ENCODE peak calls at places on chromosomes 5 and 9, in six cellular contexts. V is heart left ventricle, L is GM12878, R is uterus, Z is transverse colon, W is erythroblast. E is an unnamed sample.

GRCh38 chr5:142823176-142823575 is 53.0 kb downstream of the ARHGAP26 start:
- DNase-seq in R (no peak), V (no peak), L (no peak), Z (no peak), W (no peak), E (no peak)

GRCh38 chr5:41156739-41157138 is 56.6 kb downstream of the C6 start:
- DNase-seq in R (no peak), W (no peak), L (no peak), V (no peak), Z (no peak), E (no peak)

GRCh38 chr9:89524888-89525385 is 27.0 kb upstream of the SEMA4D start:
- DNase-seq in Z (no peak), R (no peak), L (no peak), V (no peak), W (no peak), E (no peak)

GRCh38 chr5:141528401-141528984 is 39.6 kb downstream of the PCDHGC5 start:
- DNase-seq in V (peak; percentile 60), R (peak; percentile 66), Z (no peak), L (no peak), W (no peak), E (no peak)

GRCh38 chr5:140365282-140365681 is 5.3 kb downstream of the SLC4A9 start:
- DNase-seq in R (no peak), Z (no peak), W (no peak), V (no peak), L (no peak), E (no peak)

GRCh38 chr9:37144762-37145161 is 24.4 kb downstream of the ZCCHC7 start:
- DNase-seq in W (no peak), R (no peak), L (peak; percentile 82), Z (no peak), V (no peak), E (no peak)

GRCh38 chr5:148794729-148795590 is 31.5 kb upstream of the ADRB2 start:
- DNase-seq in R (no peak), L (no peak), Z (no peak), V (no peak), W (no peak), E (no peak)

GRCh38 chr9:85200726-85201402 is 531.3 kb downstream of the NTRK2 start:
- DNase-seq in V (no peak), R (no peak), L (no peak), Z (peak; percentile 48), W (no peak), E (no peak)

DNA sequence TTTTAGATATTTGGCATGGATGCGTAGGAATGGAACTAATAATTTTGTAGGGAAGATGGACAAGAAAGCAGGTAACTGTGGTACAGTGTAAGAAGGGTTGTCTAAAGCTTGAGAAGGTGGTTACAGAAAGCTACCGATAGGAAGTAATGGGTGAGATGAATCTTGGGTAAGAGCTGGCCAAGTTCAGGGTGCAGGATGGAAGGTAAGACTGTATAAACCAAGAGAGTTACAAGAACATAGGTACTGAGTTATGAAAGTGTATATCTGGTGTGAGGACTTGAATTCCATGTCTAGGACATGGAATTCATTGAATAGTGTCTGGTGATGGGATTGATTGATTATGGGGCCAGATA is 1.4 kb downstream of the MCCC2 start:
- DNase-seq in V (no peak), L (no peak), R (no peak), Z (no peak), W (no peak), E (no peak)
- TF ChIP-seq POLR2A in V (no peak), L (no peak), R (no peak), Z (no peak), W (no peak), E (no peak)

GRCh38 chr9:125758986-125759811 is 12.0 kb downstream of the PBX3 start:
- DNase-seq in V (peak; percentile 31), W (peak; percentile 41), L (no peak), R (no peak), Z (peak; percentile 12), E (no peak)

GRCh38 chr9:125755340-125755739 is 8.2 kb downstream of the PBX3 start:
- DNase-seq in Z (no peak), V (no peak), W (no peak), L (no peak), R (no peak), E (no peak)

GRCh38 chr9:125754096-125754495 is 6.9 kb downstream of the PBX3 start:
- DNase-seq in Z (no peak), V (no peak), W (no peak), L (no peak), R (no peak), E (no peak)

GRCh38 chr9:125757834-125758233 is 10.7 kb downstream of the PBX3 start:
- DNase-seq in L (no peak), W (no peak), Z (no peak), R (no peak), V (no peak), E (no peak)

GRCh38 chr9:125756499-125756898 is 9.3 kb downstream of the PBX3 start:
- DNase-seq in Z (no peak), V (no peak), L (no peak), R (no peak), W (no peak), E (no peak)
- TF ChIP-seq POLR2A in Z (no peak), V (no peak), L (no peak), R (no peak), W (no peak), E (no peak)

GRCh38 chr9:133124123-133124948 is 3.3 kb upstream of the RALGDS start:
- DNase-seq in V (no peak), Z (no peak), W (peak; percentile 21), R (no peak), L (no peak), E (no peak)
- TF ChIP-seq POLR2A in V (no peak), Z (no peak), W (no peak), R (no peak), L (no peak), E (no peak)

GRCh38 chr5:14810282-14810681 is 61.3 kb downstream of the ANKH start:
- DNase-seq in V (no peak), Z (no peak), W (no peak), L (no peak), R (no peak), E (no peak)

GRCh38 chr5:14807471-14807870 is 64.1 kb downstream of the ANKH start:
- DNase-seq in Z (no peak), R (no peak), V (no peak), W (no peak), L (no peak), E (no peak)

GRCh38 chr5:14812166-14812565 is 59.4 kb downstream of the ANKH start:
- DNase-seq in Z (no peak), R (no peak), V (no peak), L (no peak), W (no peak), E (no peak)

GRCh38 chr5:14810941-14811573 is 60.5 kb downstream of the ANKH start:
- DNase-seq in Z (no peak), W (no peak), L (no peak), R (no peak), V (no peak), E (no peak)

GRCh38 chr5:14809369-14810144 is 62.0 kb downstream of the ANKH start:
- DNase-seq in Z (peak; percentile 54), R (no peak), L (peak; percentile 88), V (peak; percentile 78), W (no peak), E (peak; percentile 81)
- TF ChIP-seq POLR2A in Z (no peak), R (no peak), L (peak; percentile 40), V (no peak), W (no peak), E (no peak)

GRCh38 chr9:105243935-105244273 is 547 bp upstream of the SLC44A1 start:
- DNase-seq in V (no peak), R (no peak), L (no peak), W (no peak), Z (no peak), E (no peak)

GRCh38 chr9:105243015-105243686 is 1.3 kb upstream of the SLC44A1 start:
- DNase-seq in L (no peak), V (no peak), R (no peak), W (peak; percentile 40), Z (no peak), E (no peak)

GRCh38 chr9:105241356-105242043 is 3.0 kb upstream of the SLC44A1 start:
- DNase-seq in V (no peak), Z (no peak), W (no peak), R (no peak), L (no peak), E (no peak)

GRCh38 chr9:105242062-105242461 is 2.4 kb upstream of the SLC44A1 start:
- DNase-seq in R (no peak), Z (no peak), L (no peak), W (no peak), V (no peak), E (no peak)

DNA sequence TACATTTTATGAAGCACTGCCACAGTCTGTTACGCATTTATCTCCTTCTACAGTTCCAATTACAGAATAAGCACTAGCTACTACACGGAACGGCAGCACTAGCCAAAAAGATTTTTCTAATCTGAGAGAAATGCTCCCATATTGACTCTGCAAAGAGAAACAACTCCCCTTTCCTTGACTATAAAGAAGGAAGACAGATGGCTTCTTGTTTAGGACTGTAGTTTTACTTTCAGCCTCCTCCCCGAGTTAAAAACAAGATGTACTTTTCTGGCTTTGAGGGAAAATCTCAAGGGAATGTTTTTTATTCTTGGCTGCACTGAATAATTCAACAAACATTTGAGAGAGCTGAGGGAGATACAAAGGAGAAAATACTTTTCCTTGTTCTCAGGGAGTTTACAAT is 1.9 kb upstream of the SLC44A1 start:
- DNase-seq in L (no peak), V (no peak), R (no peak), Z (no peak), W (peak; percentile 12), E (no peak)
- TF ChIP-seq POLR2A in L (no peak), V (no peak), R (no peak), Z (no peak), W (no peak), E (no peak)

DNA sequence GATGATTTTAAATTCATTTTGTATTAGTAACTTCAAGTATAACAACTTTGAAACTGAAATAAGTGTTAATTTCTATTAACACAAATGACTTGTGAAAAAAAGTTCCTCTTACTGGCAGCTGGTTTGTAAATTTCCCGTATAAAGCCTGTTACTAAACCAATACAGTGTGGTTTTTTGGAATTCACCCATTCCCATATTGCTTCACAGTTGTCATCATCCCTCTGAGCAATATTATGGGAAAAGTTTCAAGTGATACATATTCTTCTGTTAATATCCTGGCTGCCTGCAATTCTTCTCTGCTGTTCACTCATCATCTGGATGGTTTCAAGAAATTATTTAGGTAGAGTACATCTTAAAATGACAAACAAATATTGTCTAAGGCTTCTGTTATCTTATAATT is 1185.1 kb upstream of the C9orf72 start:
- DNase-seq in V (no peak), R (no peak), Z (no peak), L (no peak), W (no peak), E (no peak)
- TF ChIP-seq POLR2A in V (no peak), R (no peak), Z (no peak), L (no peak), W (no peak), E (no peak)